ENCODE peak calls at places on chromosomes 6 and 20, in nine cellular contexts. I is CD8-positive, alpha-beta T cell; H is thoracic aorta; J is breast epithelium; G is CD4-positive, alpha-beta memory T cell; X is CD8-positive, alpha-beta memory T cell; N is lower lobe of right lung; K is heart left ventricle; R is spleen. P is an unnamed sample.

GRCh38 chr6:108635505-108636226 is 74.9 kb downstream of the FOXO3 start:
- DNase-seq in G (peak; percentile 58), N (peak; percentile 74), K (no peak), H (no peak), I (peak; percentile 39), X (peak; percentile 48), J (no peak), R (peak; percentile 89), P (no peak)

GRCh38 chr6:163827157-163827556 is 412.6 kb downstream of the QKI start:
- DNase-seq in G (no peak), R (no peak), J (no peak), K (no peak), I (no peak), X (no peak), H (no peak), N (no peak), P (no peak)

GRCh38 chr6:13407709-13408695 is 79.4 kb downstream of the GFOD1 start:
- DNase-seq in H (no peak), N (peak; percentile 72), J (peak; percentile 54), K (no peak), I (no peak), R (no peak), G (no peak), X (no peak), P (no peak)

GRCh38 chr6:118725944-118726343 is 74.6 kb upstream of the CEP85L start:
- DNase-seq in G (peak; percentile 73), H (no peak), N (no peak), K (no peak), X (peak; percentile 17), I (peak; percentile 76), R (no peak), J (no peak), P (no peak)

GRCh38 chr6:63236398-63236817 is 25.1 kb downstream of the FKBP1C start:
- DNase-seq in I (no peak), R (no peak), X (no peak), G (no peak), K (no peak), J (no peak), N (no peak), H (no peak), P (no peak)

GRCh38 chr6:84422380-84422968 is 195.0 kb upstream of the CEP162 start:
- DNase-seq in N (peak; percentile 48), J (no peak), H (no peak), I (no peak), G (no peak), X (no peak), K (peak; percentile 47), R (no peak), P (no peak)

GRCh38 chr6:11744753-11745152 is 33.9 kb downstream of the ADTRP start:
- DNase-seq in X (no peak), H (peak; percentile 29), J (peak; percentile 49), G (no peak), I (no peak), K (peak; percentile 82), R (no peak), N (peak; percentile 55), P (no peak)

GRCh38 chr20:59665656-59666555 is 61.6 kb downstream of the PHACTR3 start:
- DNase-seq in X (no peak), K (no peak), N (no peak), G (no peak), R (no peak), I (no peak), H (no peak), J (no peak), P (no peak)

GRCh38 chr6:69063401-69063800 is 428.3 kb downstream of the ADGRB3 start:
- DNase-seq in I (no peak), X (no peak), G (no peak), N (no peak), H (no peak), J (no peak), K (no peak), R (no peak), P (no peak)

GRCh38 chr6:155381856-155382690 is 67.8 kb upstream of the TFB1M start:
- DNase-seq in J (no peak), R (no peak), G (no peak), H (no peak), N (no peak), K (no peak), X (no peak), I (no peak), P (no peak)

GRCh38 chr6:27865952-27866369 is 46.2 kb downstream of the OR2B2 start:
- DNase-seq in H (no peak), G (no peak), K (no peak), X (peak; percentile 15), I (peak; percentile 14), J (no peak), N (no peak), R (peak; percentile 84), P (peak; percentile 60)
- H3K4me3 ChIP-seq in H (peak overlapping the region; percentile 91), G (peak overlapping the region; percentile 69), K (peak overlapping the region; percentile 74), X (peak overlapping the region; percentile 63), I (peak overlapping the region; percentile 71), J (peak overlapping the region; percentile 63), N (peak overlapping the region; percentile 71), R (peak overlapping the region; percentile 56), P (peak overlapping the region; percentile 46)

GRCh38 chr6:16670617-16671051 is 90.6 kb downstream of the ATXN1 start:
- DNase-seq in H (no peak), R (no peak), X (no peak), K (no peak), G (no peak), N (no peak), I (no peak), J (no peak), P (no peak)

GRCh38 chr6:16667509-16667908 is 93.8 kb downstream of the ATXN1 start:
- DNase-seq in H (no peak), G (no peak), K (no peak), X (no peak), R (no peak), J (no peak), N (no peak), I (no peak), P (no peak)

GRCh38 chr6:16671302-16672289 is 89.7 kb downstream of the ATXN1 start:
- DNase-seq in K (no peak), R (no peak), N (no peak), J (no peak), I (no peak), G (no peak), X (no peak), H (no peak), P (no peak)

GRCh38 chr6:16670183-16670582 is 91.1 kb downstream of the ATXN1 start:
- DNase-seq in K (peak; percentile 56), X (no peak), J (no peak), G (no peak), N (peak; percentile 74), R (no peak), I (no peak), H (no peak), P (no peak)

DNA sequence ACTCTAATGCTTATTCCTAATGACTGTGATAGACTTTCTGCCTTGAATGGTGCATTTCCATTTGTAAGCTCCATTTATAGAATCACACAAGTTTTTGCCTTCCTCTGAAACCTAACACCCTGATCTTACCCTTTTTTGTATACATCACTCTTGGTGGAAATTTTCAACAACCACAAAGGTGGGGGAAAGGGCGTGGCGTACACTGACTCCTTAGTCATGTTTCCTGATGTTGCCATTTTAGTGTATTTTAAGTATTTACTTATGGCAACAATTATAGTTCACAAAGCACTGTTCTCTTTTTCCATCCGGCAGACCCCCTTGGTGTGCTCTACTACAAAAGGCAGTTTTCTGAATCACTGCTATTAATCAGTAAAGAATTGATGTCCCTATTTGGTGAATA is 92.0 kb downstream of the ATXN1 start:
- DNase-seq in G (peak; percentile 90), N (no peak), H (no peak), K (no peak), J (no peak), I (peak; percentile 47), X (peak; percentile 46), R (no peak), P (no peak)
- H3K4me1 ChIP-seq in G (peaks cover 53% of the 10 kb centered on the region), N (peaks cover 39% of the 10 kb centered on the region), H (peaks cover 27% of the 10 kb centered on the region), K (no peaks in the 10 kb centered on the region), J (no peaks in the 10 kb centered on the region), I (peaks cover 9% of the 10 kb centered on the region), X (peaks cover 20% of the 10 kb centered on the region), R (peaks cover 67% of the 10 kb centered on the region), P (no peaks in the 10 kb centered on the region)

GRCh38 chr20:61086031-61086430 is 166.0 kb upstream of the CDH4 start:
- DNase-seq in J (no peak), K (no peak), G (no peak), X (no peak), N (no peak), I (no peak), R (no peak), H (no peak), P (no peak)

GRCh38 chr20:61082700-61083099 is 169.4 kb upstream of the CDH4 start:
- DNase-seq in R (no peak), H (no peak), N (no peak), G (no peak), J (no peak), K (no peak), I (no peak), X (no peak), P (no peak)

DNA sequence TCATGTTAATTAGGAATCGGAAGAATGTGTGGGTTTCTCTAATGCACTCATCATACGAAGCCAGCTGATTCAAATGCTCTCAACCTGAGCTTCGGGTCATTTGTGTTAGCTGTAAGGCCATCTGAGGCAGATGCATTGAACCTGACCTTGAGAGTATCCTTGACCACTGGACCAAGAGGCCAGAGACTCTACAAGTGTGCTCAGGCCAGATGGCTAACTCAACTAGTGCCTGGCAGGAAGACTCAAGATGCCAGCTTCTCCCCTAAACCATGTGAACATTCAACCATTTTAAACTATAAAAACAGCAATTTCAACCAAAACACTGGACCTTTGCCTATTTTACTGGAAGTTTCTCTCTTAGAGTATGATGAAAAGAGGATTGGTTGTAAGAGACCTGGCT is 168.6 kb upstream of the CDH4 start:
- DNase-seq in I (no peak), J (no peak), K (no peak), H (no peak), X (no peak), R (no peak), N (no peak), G (no peak), P (no peak)
- H3K9me3 ChIP-seq in I (no peaks in the 10 kb centered on the region), J (peaks cover 4% of the 10 kb centered on the region), K (no peaks in the 10 kb centered on the region), H (no peaks in the 10 kb centered on the region), X (no peaks in the 10 kb centered on the region), R (peaks cover 13% of the 10 kb centered on the region), N (no peaks in the 10 kb centered on the region), G (no peaks in the 10 kb centered on the region), P (peaks cover 5% of the 10 kb centered on the region)

GRCh38 chr20:23050847-23051627 is 1.6 kb upstream of the THBD start:
- DNase-seq in J (no peak), I (no peak), H (peak; percentile 78), K (peak; percentile 84), G (no peak), N (peak; percentile 90), X (no peak), R (peak; percentile 91), P (peak; percentile 82)

GRCh38 chr20:23048283-23049200 is 930 bp downstream of the THBD start:
- DNase-seq in R (peak; percentile 96), J (no peak), H (no peak), I (no peak), X (no peak), K (peak; percentile 71), N (peak; percentile 89), G (no peak), P (no peak)

GRCh38 chr20:23049933-23050838 is 714 bp upstream of the THBD start:
- DNase-seq in K (peak; percentile 60), R (peak; percentile 92), X (no peak), H (no peak), I (no peak), G (no peak), N (peak; percentile 81), J (no peak), P (no peak)

GRCh38 chr20:23047738-23048214 is 1.7 kb downstream of the THBD start:
- DNase-seq in N (peak; percentile 74), R (peak; percentile 89), H (no peak), K (peak; percentile 34), J (no peak), X (no peak), G (no peak), I (no peak), P (no peak)

GRCh38 chr20:23049201-23049932 is at the start of gene THBD:
- DNase-seq in K (peak; percentile 85), N (peak; percentile 88), G (no peak), R (peak; percentile 92), H (peak; percentile 65), X (no peak), I (no peak), J (no peak), P (no peak)
- H3K4me3 ChIP-seq in K (peak within 1 kb of the TSS; percentile 66), N (peak within 1 kb of the TSS; percentile 69), G (no peak within 1 kb of the TSS), R (peak within 1 kb of the TSS; percentile 56), H (peak within 1 kb of the TSS; percentile 85), X (no peak within 1 kb of the TSS), I (no peak within 1 kb of the TSS), J (peak within 1 kb of the TSS; percentile 63), P (peak within 1 kb of the TSS; percentile 45)